ENCODE peak calls at places on chromosomes 3 and 15, in four cellular contexts. One of them, this sample, is unnamed. For H3K36me3, the result is how much of the 10 kb centered on the place peaks cover.

GRCh38 chr3:177250108-177250507 is 52.8 kb upstream of the TBL1XR1 start:
- DNase-seq in heart left ventricle: no peak
- DNase-seq in GM23338: peak
- DNase-seq in GM12878: no peak
- DNase-seq in this sample: no peak

GRCh38 chr15:25693321-25694237 is 169.5 kb downstream of the ATP10A start:
- DNase-seq in GM23338: peak
- DNase-seq in heart left ventricle: peak
- DNase-seq in GM12878: no peak
- DNase-seq in this sample: peak

GRCh38 chr15:71125831-71126453 is 10.7 kb downstream of the THSD4 start:
- DNase-seq in GM12878: no peak
- DNase-seq in GM23338: peak
- DNase-seq in heart left ventricle: no peak
- DNase-seq in this sample: no peak

GRCh38 chr3:17238029-17238428 is 353.3 kb downstream of the PLCL2 start:
- DNase-seq in heart left ventricle: no peak
- DNase-seq in GM23338: peak
- DNase-seq in GM12878: no peak
- DNase-seq in this sample: no peak

GRCh38 chr15:80831606-80832224 is 52.5 kb downstream of the CEMIP start:
- DNase-seq in heart left ventricle: no peak
- DNase-seq in GM12878: no peak
- DNase-seq in GM23338: peak
- DNase-seq in this sample: no peak

GRCh38 chr3:5645311-5646029 is 458.0 kb downstream of the EDEM1 start:
- DNase-seq in GM23338: no peak
- DNase-seq in GM12878: no peak
- DNase-seq in heart left ventricle: no peak
- DNase-seq in this sample: no peak

GRCh38 chr3:16906679-16907078 is 21.9 kb downstream of the PLCL2 start:
- DNase-seq in heart left ventricle: no peak
- DNase-seq in GM23338: no peak
- DNase-seq in GM12878: no peak
- DNase-seq in this sample: peak

GRCh38 chr3:7322957-7323679 is 462.2 kb downstream of the GRM7 start:
- DNase-seq in heart left ventricle: no peak
- DNase-seq in GM12878: no peak
- DNase-seq in GM23338: no peak
- DNase-seq in this sample: no peak

GRCh38 chr15:48537277-48538113 is 108.0 kb downstream of the FBN1 start:
- DNase-seq in GM12878: no peak
- DNase-seq in GM23338: no peak
- DNase-seq in heart left ventricle: no peak
- DNase-seq in this sample: no peak

GRCh38 chr3:196235452-196236122 is 19.3 kb downstream of the SLC51A start:
- DNase-seq in GM12878: no peak
- DNase-seq in heart left ventricle: no peak
- DNase-seq in GM23338: no peak
- DNase-seq in this sample: no peak

GRCh38 chr15:100602822-100603393 is 519 bp downstream of the ASB7 start:
- DNase-seq in GM12878: peak
- DNase-seq in GM23338: peak
- DNase-seq in heart left ventricle: no peak
- DNase-seq in this sample: no peak

GRCh38 chr15:45586990-45587860 is at the start of gene BLOC1S6:
- DNase-seq in heart left ventricle: peak
- DNase-seq in GM23338: peak
- DNase-seq in GM12878: peak
- DNase-seq in this sample: peak

GRCh38 chr15:45585069-45585468 is 2.1 kb upstream of the BLOC1S6 start:
- DNase-seq in GM23338: no peak
- DNase-seq in GM12878: no peak
- DNase-seq in heart left ventricle: no peak
- DNase-seq in this sample: no peak

GRCh38 chr15:45587861-45588170 is 637 bp downstream of the BLOC1S6 start:
- DNase-seq in GM23338: no peak
- DNase-seq in GM12878: no peak
- DNase-seq in heart left ventricle: no peak
- DNase-seq in this sample: no peak

GRCh38 chr15:45589296-45589695 is 2.1 kb downstream of the BLOC1S6 start:
- DNase-seq in heart left ventricle: no peak
- DNase-seq in GM23338: no peak
- DNase-seq in GM12878: no peak
- DNase-seq in this sample: no peak

GRCh38 chr15:45588199-45588910 is 1.2 kb downstream of the BLOC1S6 start:
- DNase-seq in heart left ventricle: no peak
- DNase-seq in GM12878: no peak
- DNase-seq in GM23338: no peak
- DNase-seq in this sample: peak
- H3K36me3 ChIP-seq in heart left ventricle: under half
- H3K36me3 ChIP-seq in GM12878: under half
- H3K36me3 ChIP-seq in GM23338: under half
- H3K36me3 ChIP-seq in this sample: under half

DNA sequence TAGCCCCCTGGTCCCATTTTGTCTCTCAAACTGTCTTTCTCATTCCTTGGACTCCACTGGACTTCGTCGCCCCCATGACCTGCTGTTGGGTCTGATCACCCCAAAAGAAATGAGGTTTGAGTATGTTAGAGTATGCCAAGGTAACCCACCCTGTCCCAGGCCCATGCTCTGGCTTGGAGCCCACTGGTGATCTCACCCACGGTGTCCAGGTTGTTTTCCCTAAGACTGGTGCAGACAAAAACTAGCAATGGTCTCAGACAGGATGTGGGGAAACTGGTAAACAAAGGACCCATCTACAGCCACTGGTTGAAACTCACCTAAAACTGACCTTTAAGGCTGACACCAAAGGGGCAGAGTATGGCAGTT is 38.9 kb downstream of the EFCAB12 start:
- DNase-seq in GM23338: no peak
- DNase-seq in GM12878: no peak
- DNase-seq in heart left ventricle: no peak
- DNase-seq in this sample: no peak
- H3K36me3 ChIP-seq in GM23338: under half
- H3K36me3 ChIP-seq in GM12878: under half
- H3K36me3 ChIP-seq in heart left ventricle: under half
- H3K36me3 ChIP-seq in this sample: under half

GRCh38 chr3:124292329-124292728 is 300.4 kb upstream of the ROPN1 start:
- DNase-seq in GM12878: no peak
- DNase-seq in heart left ventricle: no peak
- DNase-seq in GM23338: no peak
- DNase-seq in this sample: peak
- H3K36me3 ChIP-seq in GM12878: under half
- H3K36me3 ChIP-seq in heart left ventricle: under half
- H3K36me3 ChIP-seq in GM23338: under half
- H3K36me3 ChIP-seq in this sample: under half

DNA sequence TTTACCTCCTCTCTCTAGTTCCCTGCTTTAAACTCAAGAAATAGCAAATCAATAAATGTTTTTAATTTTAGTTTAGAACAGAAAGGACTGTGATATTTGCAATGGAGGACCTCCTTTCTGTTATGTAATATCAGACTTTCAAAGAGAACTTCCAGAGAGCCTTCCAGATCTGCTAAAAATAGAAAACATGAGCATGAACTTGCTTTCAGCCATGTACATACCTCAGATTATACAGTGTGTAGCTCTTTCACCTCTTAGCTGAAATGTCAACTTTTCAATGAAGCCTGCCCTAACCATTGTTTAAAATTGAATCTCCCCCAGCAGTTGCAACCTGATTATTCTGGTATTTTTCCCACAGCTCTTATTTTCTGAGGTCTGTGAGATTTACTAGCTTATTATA is 12.6 kb downstream of the CAPN7 start:
- DNase-seq in heart left ventricle: no peak
- DNase-seq in GM23338: no peak
- DNase-seq in GM12878: no peak
- DNase-seq in this sample: no peak
- H3K36me3 ChIP-seq in heart left ventricle: under half
- H3K36me3 ChIP-seq in GM23338: under half
- H3K36me3 ChIP-seq in GM12878: under half
- H3K36me3 ChIP-seq in this sample: under half

GRCh38 chr3:131881777-131882176 is 153.0 kb downstream of the CPNE4 start:
- DNase-seq in GM12878: no peak
- DNase-seq in heart left ventricle: no peak
- DNase-seq in GM23338: no peak
- DNase-seq in this sample: no peak
- H3K36me3 ChIP-seq in GM12878: under half
- H3K36me3 ChIP-seq in heart left ventricle: under half
- H3K36me3 ChIP-seq in GM23338: under half
- H3K36me3 ChIP-seq in this sample: under half

GRCh38 chr3:46929324-46929723 is 47.2 kb downstream of the CCDC12 start:
- DNase-seq in GM23338: no peak
- DNase-seq in GM12878: no peak
- DNase-seq in heart left ventricle: peak
- DNase-seq in this sample: no peak
- H3K36me3 ChIP-seq in GM23338: under half
- H3K36me3 ChIP-seq in GM12878: under half
- H3K36me3 ChIP-seq in heart left ventricle: under half
- H3K36me3 ChIP-seq in this sample: under half

GRCh38 chr15:68175527-68175926 is 29.6 kb downstream of the CALML4 start:
- DNase-seq in GM23338: no peak
- DNase-seq in heart left ventricle: no peak
- DNase-seq in GM12878: no peak
- DNase-seq in this sample: no peak
- H3K36me3 ChIP-seq in GM23338: under half
- H3K36me3 ChIP-seq in heart left ventricle: under half
- H3K36me3 ChIP-seq in GM12878: under half
- H3K36me3 ChIP-seq in this sample: half or more

GRCh38 chr3:44929782-44930181 is 46.2 kb downstream of the ZDHHC3 start:
- DNase-seq in GM12878: no peak
- DNase-seq in GM23338: no peak
- DNase-seq in heart left ventricle: no peak
- DNase-seq in this sample: no peak

GRCh38 chr3:44923634-44924033 is 49.2 kb downstream of the TGM4 start:
- DNase-seq in GM12878: no peak
- DNase-seq in heart left ventricle: no peak
- DNase-seq in GM23338: no peak
- DNase-seq in this sample: no peak

GRCh38 chr3:44926921-44927320 is 49.1 kb downstream of the ZDHHC3 start:
- DNase-seq in heart left ventricle: no peak
- DNase-seq in GM12878: no peak
- DNase-seq in GM23338: no peak
- DNase-seq in this sample: no peak

GRCh38 chr3:44924102-44925084 is 50.0 kb downstream of the TGM4 start:
- DNase-seq in GM23338: no peak
- DNase-seq in GM12878: no peak
- DNase-seq in heart left ventricle: no peak
- DNase-seq in this sample: no peak

DNA sequence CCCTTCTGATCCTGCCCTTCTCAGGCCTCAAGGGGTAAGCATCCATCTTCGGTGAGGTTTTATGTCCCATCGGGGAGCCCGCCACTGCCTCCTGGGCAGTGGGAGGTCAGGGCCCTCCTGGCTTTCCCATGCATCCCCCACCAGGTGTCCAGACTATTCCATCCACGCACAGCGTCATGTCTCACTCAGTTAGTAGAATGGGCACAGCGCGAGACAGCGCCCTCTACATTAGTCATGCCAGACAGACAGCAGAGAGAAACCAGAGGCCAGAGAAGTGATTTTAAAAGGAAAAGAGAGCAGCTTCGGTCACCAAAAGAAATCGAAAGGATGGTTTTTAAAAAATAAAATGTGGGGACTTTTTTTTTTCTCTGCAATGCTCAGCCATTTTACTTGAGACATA is 49.8 kb downstream of the ZDHHC3 start:
- DNase-seq in heart left ventricle: no peak
- DNase-seq in GM12878: no peak
- DNase-seq in GM23338: peak
- DNase-seq in this sample: no peak
- H3K36me3 ChIP-seq in heart left ventricle: under half
- H3K36me3 ChIP-seq in GM12878: under half
- H3K36me3 ChIP-seq in GM23338: under half
- H3K36me3 ChIP-seq in this sample: under half

GRCh38 chr15:89852342-89853005 is 37.8 kb upstream of the ANPEP start:
- DNase-seq in GM12878: no peak
- DNase-seq in GM23338: no peak
- DNase-seq in heart left ventricle: no peak
- DNase-seq in this sample: no peak
- H3K36me3 ChIP-seq in GM12878: under half
- H3K36me3 ChIP-seq in GM23338: under half
- H3K36me3 ChIP-seq in heart left ventricle: under half
- H3K36me3 ChIP-seq in this sample: under half